ENCODE peak calls at places on chromosome 19, in five cellular contexts. P is neuronal stem cell, D is H9, V is H1, C is mesenchymal stem cell. N is an unnamed sample.

GRCh38 chr19:38003427-38004099 is 96.6 kb downstream of the SIPA1L3 start:
- DNase-seq in P (peak; percentile 61), D (peak; percentile 73), V (peak; percentile 69), C (peak; percentile 95), N (no peak)

GRCh38 chr19:28201462-28201943 is 1011.4 kb downstream of the UQCRFS1 start:
- DNase-seq in P (no peak), D (no peak), V (no peak), C (no peak), N (no peak)

GRCh38 chr19:6516659-6517291 is 14.1 kb upstream of the TNFSF9 start:
- DNase-seq in P (peak; percentile 87), D (peak; percentile 93), V (peak; percentile 98), C (peak; percentile 83), N (peak; percentile 96)

GRCh38 chr19:39099341-39099740 is 15.2 kb downstream of the ACP7 start:
- DNase-seq in P (no peak), D (no peak), V (no peak), C (no peak), N (no peak)

GRCh38 chr19:54035215-54036178 is 28.2 kb downstream of the VSTM1 start:
- DNase-seq in P (peak; percentile 60), D (peak; percentile 77), V (no peak), C (peak; percentile 63), N (peak; percentile 52)

GRCh38 chr19:7970716-7971448 is 27.4 kb upstream of the TIMM44 start:
- DNase-seq in P (peak; percentile 63), D (peak; percentile 84), V (peak; percentile 85), C (peak; percentile 60), N (peak; percentile 37)

GRCh38 chr19:45641274-45642105 is 2.3 kb upstream of the EML2 start:
- DNase-seq in P (peak; percentile 82), D (peak; percentile 98), V (peak; percentile 95), C (peak; percentile 83), N (peak; percentile 83)

GRCh38 chr19:4971424-4971793 is 2.5 kb downstream of the KDM4B start:
- DNase-seq in P (no peak), D (peak; percentile 84), V (peak; percentile 72), C (peak; percentile 40), N (peak; percentile 66)

GRCh38 chr19:54136086-54136863 is 1.3 kb upstream of the CNOT3 start:
- DNase-seq in P (no peak), D (no peak), V (no peak), C (no peak), N (peak; percentile 38)

GRCh38 chr19:33725567-33725966 is 71.1 kb upstream of the KCTD15 start:
- DNase-seq in P (no peak), D (no peak), V (no peak), C (no peak), N (no peak)

GRCh38 chr19:51003316-51003715 is 1.9 kb upstream of the KLK8 start:
- DNase-seq in P (no peak), D (no peak), V (no peak), C (no peak), N (no peak)

GRCh38 chr19:2167896-2168618 is 4.3 kb downstream of the DOT1L start:
- DNase-seq in P (no peak), D (no peak), V (no peak), C (peak; percentile 83), N (peak; percentile 61)

GRCh38 chr19:8423821-8424223 is 10.7 kb downstream of the MARCHF2 start:
- DNase-seq in P (peak; percentile 41), D (peak; percentile 66), V (no peak), C (peak; percentile 99), N (peak; percentile 99)

GRCh38 chr19:1668339-1669123 is 16.1 kb upstream of the TCF3 start:
- DNase-seq in P (no peak), D (no peak), V (peak; percentile 69), C (peak; percentile 18), N (no peak)

GRCh38 chr19:30482956-30483355 is 110.8 kb downstream of the ZNF536 start:
- DNase-seq in P (no peak), D (no peak), V (no peak), C (no peak), N (no peak)

GRCh38 chr19:39372047-39372802 is 18.7 kb downstream of the PAF1 start:
- DNase-seq in P (no peak), D (no peak), V (no peak), C (peak; percentile 72), N (no peak)

GRCh38 chr19:42079886-42080763 is 4.2 kb downstream of the ZNF574 start:
- DNase-seq in P (no peak), D (no peak), V (no peak), C (no peak), N (no peak)

GRCh38 chr19:1411255-1412191 is 4.1 kb downstream of the DAZAP1 start:
- DNase-seq in P (no peak), D (no peak), V (no peak), C (no peak), N (peak; percentile 44)

GRCh38 chr19:28242317-28242927 is 970.5 kb downstream of the UQCRFS1 start:
- DNase-seq in P (peak; percentile 70), D (peak; percentile 55), V (peak; percentile 75), C (no peak), N (no peak)

GRCh38 chr19:18029617-18030338 is 21.8 kb downstream of the ARRDC2 start:
- DNase-seq in P (no peak), D (no peak), V (no peak), C (peak; percentile 65), N (no peak)

GRCh38 chr19:6459356-6460098 is at the start of gene SLC25A23:
- DNase-seq in P (peak; percentile 76), D (peak; percentile 86), V (peak; percentile 82), C (peak; percentile 78), N (peak; percentile 20)

GRCh38 chr19:18975011-18975410 is 34.0 kb upstream of the HOMER3 start:
- DNase-seq in P (no peak), D (no peak), V (no peak), C (peak; percentile 28), N (no peak)

GRCh38 chr19:18894254-18895037 is 1.5 kb downstream of the CERS1 start:
- DNase-seq in P (peak; percentile 58), D (peak; percentile 62), V (peak; percentile 64), C (no peak), N (no peak)

GRCh38 chr19:41705393-41706174 is 2.8 kb upstream of the CEACAM5 start:
- DNase-seq in P (peak; percentile 4), D (peak; percentile 67), V (no peak), C (no peak), N (peak; percentile 46)

GRCh38 chr19:1206063-1206732 is 620 bp downstream of the STK11 start:
- DNase-seq in P (no peak), D (no peak), V (no peak), C (no peak), N (no peak)

GRCh38 chr19:38644719-38645118 is 2.7 kb upstream of the ACTN4 start:
- DNase-seq in P (no peak), D (peak; percentile 62), V (no peak), C (no peak), N (no peak)

DNA sequence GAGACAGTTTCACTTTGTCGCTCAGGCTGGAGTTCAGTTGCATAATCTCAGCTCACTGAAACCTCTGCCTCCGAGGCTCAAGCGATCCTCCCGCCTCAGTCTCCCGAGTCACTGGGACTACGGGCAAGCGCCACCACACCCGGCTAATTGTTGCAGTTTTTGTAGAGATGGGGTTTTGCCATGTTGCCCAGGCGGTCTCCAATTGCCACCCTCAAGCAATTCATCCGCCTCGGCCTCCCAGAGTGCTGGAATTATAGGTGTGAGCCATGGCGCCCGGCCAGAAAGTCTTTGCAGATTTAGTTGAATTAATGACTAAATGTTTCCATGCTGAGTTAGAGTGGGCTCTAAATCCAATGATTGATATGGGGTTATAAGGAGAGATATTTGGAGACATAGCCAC is 4.5 kb upstream of the CADM4 start:
- DNase-seq in P (no peak), D (no peak), V (no peak), C (no peak), N (no peak)
- H4K8ac ChIP-seq in P (no peak overlapping the region), D (no peak overlapping the region), V (no peak overlapping the region), C (no peak overlapping the region), N (no peak overlapping the region)

DNA sequence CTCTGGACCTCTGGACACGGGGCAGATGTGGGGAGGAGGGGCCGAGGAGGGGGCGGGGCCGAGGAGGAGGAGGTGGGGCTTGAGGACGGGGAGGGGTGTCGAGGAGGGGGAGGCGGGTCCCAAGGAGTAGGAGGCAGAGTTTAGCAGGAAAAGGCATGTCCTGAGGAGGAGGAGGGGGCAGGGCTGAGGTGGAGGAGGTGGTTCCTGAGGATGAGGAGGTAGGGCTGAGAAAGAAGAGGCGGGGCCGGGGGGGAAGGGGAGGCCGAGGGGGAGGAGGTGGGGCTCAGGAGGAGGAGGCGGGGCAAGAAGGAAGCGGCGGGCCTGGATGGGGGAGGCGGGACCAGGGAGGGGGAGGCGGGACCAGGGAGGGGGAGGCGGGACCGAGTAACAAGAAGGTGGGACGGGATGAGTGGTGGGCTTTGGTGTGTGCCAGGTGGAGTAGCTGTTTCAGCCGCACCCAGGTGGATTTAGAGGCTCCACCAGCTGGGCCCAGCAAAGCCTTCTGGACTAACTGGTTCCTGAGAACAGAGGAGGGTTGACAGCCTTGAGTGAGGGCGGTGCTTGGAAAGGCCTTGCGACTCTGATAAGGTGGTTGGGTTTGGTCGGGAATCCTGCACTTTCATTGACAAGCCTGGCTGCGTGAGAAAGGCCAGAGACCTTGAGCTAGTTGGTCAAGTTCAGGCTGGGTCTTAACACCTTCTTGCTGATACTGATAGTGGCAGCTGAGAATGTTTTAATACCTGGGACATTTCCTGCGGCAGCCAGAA is 7.7 kb downstream of the TECR start:
- DNase-seq in P (peak; percentile 83), D (peak; percentile 98), V (peak; percentile 87), C (peak; percentile 62), N (peak; percentile 90)
- H2BK12ac ChIP-seq in P (no peak overlapping the region), D (no peak overlapping the region), V (no peak overlapping the region), C (no peak overlapping the region), N (no peak overlapping the region)

DNA sequence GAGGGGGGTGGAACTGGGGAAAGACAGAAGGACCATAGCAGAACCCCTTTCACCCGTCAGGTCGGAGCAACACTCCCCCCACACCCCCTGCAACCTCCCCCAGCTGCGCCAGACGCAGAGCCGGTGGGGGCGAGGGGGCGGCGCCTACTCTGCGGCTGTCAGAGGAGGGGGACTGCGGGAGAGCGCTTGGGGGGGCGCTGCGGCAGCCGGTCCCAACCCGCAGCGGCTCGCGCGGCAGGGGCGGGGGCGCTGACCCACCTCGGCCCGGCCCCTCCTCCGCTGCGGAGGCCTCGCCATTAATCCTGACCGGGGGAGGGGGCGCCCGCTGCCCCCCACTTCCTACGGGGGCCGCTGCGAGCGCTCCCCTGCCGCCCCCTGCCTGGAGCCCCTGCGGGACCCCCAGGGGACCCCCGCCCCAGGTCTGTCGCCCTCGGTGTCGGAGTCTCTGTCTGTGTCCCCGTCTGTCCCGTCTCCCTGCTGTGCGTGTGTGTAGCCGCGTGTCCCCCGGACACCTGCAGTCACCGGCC is 7.9 kb upstream of the NFIC start:
- DNase-seq in P (no peak), D (no peak), V (no peak), C (no peak), N (no peak)
- H3K9ac ChIP-seq in P (peak overlapping the region; percentile 86), D (no peak overlapping the region), V (no peak overlapping the region), C (peak overlapping the region; percentile 69), N (no peak overlapping the region)

DNA sequence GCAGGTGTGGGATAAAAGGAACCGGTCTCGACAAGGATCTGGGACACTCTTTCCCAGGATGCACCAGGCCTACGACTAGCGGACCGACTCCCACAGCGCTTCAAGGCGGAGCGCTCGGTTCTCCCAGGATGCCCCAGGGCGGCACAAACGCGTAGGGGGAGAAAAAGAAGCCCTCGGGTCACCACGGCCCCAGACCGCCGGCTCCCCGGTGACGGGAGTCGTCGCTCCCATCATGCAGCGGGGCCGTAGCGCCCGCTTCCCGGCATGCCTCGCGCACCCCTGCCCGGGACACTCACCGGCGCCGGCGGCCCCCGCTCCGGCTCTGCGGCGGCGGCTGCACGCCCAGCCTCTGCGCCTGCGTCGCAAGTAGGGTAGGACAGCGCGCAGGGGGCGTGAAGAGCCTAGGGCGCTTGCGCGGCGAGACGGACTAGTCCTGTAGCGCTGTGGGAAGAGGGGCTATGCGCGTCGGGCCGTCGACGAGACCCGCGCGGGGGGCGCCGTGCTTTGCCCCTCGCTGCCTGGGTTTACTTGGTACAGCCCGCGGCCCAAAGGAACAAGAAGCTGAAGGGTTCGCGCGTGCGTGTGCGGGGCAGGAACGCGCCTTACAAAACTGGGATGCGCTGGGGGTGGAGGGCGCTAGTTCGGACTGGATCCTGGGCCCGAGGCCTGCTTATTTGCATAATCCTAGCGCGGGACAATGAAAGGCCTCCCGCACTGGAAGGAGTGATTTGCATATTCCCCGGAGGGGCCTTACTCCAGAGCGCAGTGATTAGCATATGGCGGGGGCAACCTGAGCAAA is at the start of gene ZNF428:
- DNase-seq in P (peak; percentile 96), D (peak; percentile 95), V (peak; percentile 89), C (peak; percentile 93), N (peak; percentile 80)
- H4K8ac ChIP-seq in P (peak within 1 kb of the TSS; percentile 94), D (no peak within 1 kb of the TSS), V (peak within 1 kb of the TSS; percentile 100), C (peak within 1 kb of the TSS; percentile 83), N (peak within 1 kb of the TSS; percentile 99)

N was measured in trophoblast cell.